ENCODE peak calls at places on chromosomes 3 and 15, in nine cellular contexts. S is T-helper 9 cell; O is IMR-90; H is ACHN; L is NCI-H2029; Q is GM03348; V is AG09319; W is HT-29; I is stimulated activated naive CD8-positive, alpha-beta T cell treated with anti-CD3 and anti-CD28 coated beads, Interleukin-15, amount 100 ng/mL, for 72 hours. F is an unnamed sample.
A peak's percentile ranks its signal among the peaks of the same experiment; 100 is the strongest.

GRCh38 chr15:29063646-29064045 is 177.9 kb downstream of the APBA2 start:
- DNase-seq in V (no peak), H (no peak), L (no peak), O (no peak), S (no peak), I (no peak), W (no peak), Q (no peak), F (no peak)

GRCh38 chr3:153273767-153274443 is 111.9 kb downstream of the RAP2B start:
- DNase-seq in L (no peak), O (peak; percentile 76), S (no peak), Q (peak; percentile 75), V (no peak), W (no peak), H (no peak), I (no peak), F (no peak)

GRCh38 chr3:128804017-128804816 is 75.2 kb upstream of the ACAD9 start:
- DNase-seq in V (no peak), O (peak; percentile 60), Q (no peak), W (no peak), S (no peak), H (peak; percentile 59), I (peak; percentile 83), L (peak; percentile 73), F (no peak)

GRCh38 chr15:67361100-67361499 is 106.5 kb downstream of the IQCH start:
- DNase-seq in H (no peak), V (no peak), S (no peak), O (no peak), W (no peak), I (no peak), Q (no peak), L (no peak), F (no peak)

GRCh38 chr15:41836713-41837454 is 1.8 kb upstream of the PLA2G4B start:
- DNase-seq in V (no peak), S (no peak), L (no peak), W (no peak), Q (no peak), H (no peak), O (no peak), I (no peak), F (no peak)

GRCh38 chr15:28930011-28930410 is 44.2 kb downstream of the APBA2 start:
- DNase-seq in W (no peak), H (no peak), Q (no peak), S (no peak), I (no peak), L (no peak), V (no peak), O (no peak), F (no peak)

GRCh38 chr3:55907616-55908015 is 420.5 kb upstream of the WNT5A start:
- DNase-seq in I (no peak), L (no peak), O (no peak), V (no peak), Q (no peak), W (no peak), S (no peak), H (no peak), F (no peak)

GRCh38 chr3:46900007-46900292 is 22.4 kb downstream of the PTH1R start:
- DNase-seq in V (no peak), H (no peak), S (no peak), I (no peak), O (no peak), L (peak; percentile 51), Q (no peak), W (no peak), F (no peak)

GRCh38 chr3:170907519-170908234 is 760 bp downstream of the EIF5A2 start:
- DNase-seq in S (no peak), L (no peak), W (no peak), V (no peak), O (peak; percentile 11), H (peak; percentile 12), I (peak; percentile 13), Q (peak; percentile 8), F (no peak)

GRCh38 chr15:26453914-26454313 is 319.0 kb downstream of the GABRB3 start:
- DNase-seq in V (no peak), S (no peak), W (no peak), H (no peak), O (no peak), I (no peak), L (no peak), Q (no peak), F (no peak)

GRCh38 chr3:28835751-28836150 is 445.1 kb upstream of the RBMS3 start:
- DNase-seq in W (no peak), I (no peak), V (no peak), L (peak; percentile 46), H (peak; percentile 13), Q (peak; percentile 9), O (peak; percentile 1), S (no peak), F (no peak)

GRCh38 chr3:117407317-117407716 is 697.7 kb downstream of the TUSC7 start:
- DNase-seq in V (no peak), Q (no peak), H (peak; percentile 28), O (peak; percentile 27), I (no peak), S (no peak), L (no peak), W (peak; percentile 38), F (no peak)

GRCh38 chr15:93051236-93052089 is 37.5 kb downstream of the RGMA start:
- DNase-seq in O (no peak), W (no peak), V (no peak), L (no peak), I (no peak), H (no peak), S (no peak), Q (no peak), F (no peak)

GRCh38 chr15:90165659-90166489 is 35.3 kb upstream of the SEMA4B start:
- DNase-seq in W (peak; percentile 97), I (no peak), Q (peak; percentile 91), L (peak; percentile 87), V (peak; percentile 83), S (no peak), H (peak; percentile 99), O (peak; percentile 100), F (no peak)

GRCh38 chr3:30693470-30694120 is 87.2 kb downstream of the TGFBR2 start:
- DNase-seq in V (peak; percentile 43), I (peak; percentile 47), O (peak; percentile 77), H (peak; percentile 69), S (peak; percentile 6), Q (peak; percentile 78), L (peak; percentile 64), W (peak; percentile 71), F (peak; percentile 13)

GRCh38 chr3:19937459-19938362 is 3.7 kb upstream of the EFHB start:
- DNase-seq in W (no peak), S (no peak), L (no peak), O (peak; percentile 45), I (peak; percentile 29), Q (no peak), H (no peak), V (no peak), F (no peak)

GRCh38 chr3:112303811-112304325 is 9.9 kb upstream of the SLC9C1 start:
- DNase-seq in L (no peak), H (peak; percentile 11), I (no peak), W (no peak), V (no peak), S (no peak), O (peak; percentile 28), Q (peak; percentile 9), F (no peak)

GRCh38 chr3:29348311-29348710 is 67.4 kb downstream of the RBMS3 start:
- DNase-seq in S (no peak), H (no peak), V (no peak), I (no peak), O (no peak), Q (no peak), L (no peak), W (no peak), F (no peak)

GRCh38 chr3:146256851-146257486 is 6.1 kb upstream of the PLSCR4 start:
- DNase-seq in V (no peak), W (no peak), H (no peak), I (no peak), Q (no peak), O (peak; percentile 68), S (no peak), L (no peak), F (no peak)

GRCh38 chr15:61661791-61662190 is 398.5 kb downstream of the VPS13C start:
- DNase-seq in O (no peak), V (no peak), L (no peak), Q (no peak), H (no peak), I (no peak), W (no peak), S (no peak), F (no peak)

GRCh38 chr3:133014325-133014724 is 23.9 kb upstream of the TMEM108 start:
- DNase-seq in V (no peak), W (no peak), H (no peak), O (no peak), Q (no peak), I (no peak), S (no peak), L (no peak), F (no peak)